ENCODE peak calls at places on chromosomes 11 and 22, in four cellular contexts. K is heart right ventricle, Q is esophagus muscularis mucosa, G is CD14-positive monocyte. Z is an unnamed sample.

GRCh38 chr22:49566141-49566541 is 261.5 kb downstream of the BRD1 start:
- DNase-seq in K (no peak), Q (no peak), G (no peak), Z (peak; percentile 73)

GRCh38 chr22:38487946-38488345 is 18.2 kb downstream of the DDX17 start:
- DNase-seq in K (no peak), Q (no peak), G (no peak), Z (no peak)

GRCh38 chr22:22878211-22878570 is 9.4 kb upstream of the IGLL5 start:
- DNase-seq in K (no peak), Q (no peak), G (no peak), Z (no peak)

GRCh38 chr11:92511522-92512203 is 287.0 kb downstream of the FAT3 start:
- DNase-seq in K (no peak), Q (no peak), G (no peak), Z (no peak)

GRCh38 chr11:67345247-67345948 is 7.9 kb downstream of the POLD4 start:
- DNase-seq in K (no peak), Q (no peak), G (no peak), Z (no peak)

GRCh38 chr11:122646549-122647340 is 8.8 kb upstream of the UBASH3B start:
- DNase-seq in K (no peak), Q (no peak), G (no peak), Z (no peak)

GRCh38 chr11:57001674-57002401 is 13.1 kb downstream of the OR5AK2 start:
- DNase-seq in K (no peak), Q (no peak), G (no peak), Z (no peak)

GRCh38 chr11:56932572-56933235 is 56.0 kb upstream of the OR5AK2 start:
- DNase-seq in K (no peak), Q (no peak), G (no peak), Z (no peak)

GRCh38 chr11:33696411-33696810 is 4.2 kb downstream of the C11orf91 start:
- DNase-seq in K (no peak), Q (no peak), G (no peak), Z (no peak)

GRCh38 chr11:58609723-58610122 is 12.7 kb upstream of the CNTF start:
- DNase-seq in K (no peak), Q (no peak), G (no peak), Z (no peak)

GRCh38 chr11:114606003-114606801 is 10.6 kb upstream of the NXPE4 start:
- DNase-seq in K (no peak), Q (peak; percentile 66), G (no peak), Z (no peak)

GRCh38 chr22:42919199-42919598 is 62.1 kb upstream of the ARFGAP3 start:
- DNase-seq in K (no peak), Q (no peak), G (no peak), Z (no peak)

GRCh38 chr11:13567551-13567950 is 71.8 kb upstream of the PTH start:
- DNase-seq in K (no peak), Q (no peak), G (no peak), Z (no peak)

GRCh38 chr11:13561860-13562259 is 66.1 kb upstream of the PTH start:
- DNase-seq in K (no peak), Q (no peak), G (no peak), Z (no peak)
- TF ChIP-seq CTCF in K (no peak), Q (no peak), G (no peak), Z (no peak)

DNA sequence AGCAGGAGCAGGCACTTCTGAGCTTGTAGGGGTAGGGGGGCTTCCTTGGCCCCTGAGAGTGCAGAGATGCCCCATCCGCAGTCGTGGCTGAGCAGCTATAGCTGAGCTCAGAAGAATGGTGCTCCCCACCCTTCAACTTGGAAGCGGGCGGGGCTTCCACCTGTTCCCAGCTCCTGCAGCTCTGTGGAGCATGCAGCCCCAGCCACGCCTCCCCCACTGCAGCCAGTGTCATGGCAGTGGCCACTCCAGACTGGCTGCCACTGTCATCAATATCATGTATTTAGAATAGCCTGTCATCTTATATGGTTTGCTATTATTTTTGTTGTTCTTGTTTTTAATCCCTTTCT is 213.1 kb downstream of the LRRC4C start:
- DNase-seq in K (no peak), Q (no peak), G (no peak), Z (no peak)
- TF ChIP-seq CTCF in K (no peak), Q (no peak), G (no peak), Z (no peak)

GRCh38 chr11:614091-614582 is 1.6 kb downstream of the IRF7 start:
- DNase-seq in K (no peak), Q (no peak), G (peak; percentile 50), Z (no peak)

GRCh38 chr11:613369-613968 is 2.3 kb downstream of the IRF7 start:
- DNase-seq in K (peak; percentile 61), Q (no peak), G (peak; percentile 90), Z (peak; percentile 95)

GRCh38 chr11:611001-611996 is 4.5 kb downstream of the IRF7 start:
- DNase-seq in K (no peak), Q (no peak), G (peak; percentile 43), Z (no peak)

GRCh38 chr11:612961-613300 is 2.8 kb downstream of the IRF7 start:
- DNase-seq in K (no peak), Q (no peak), G (peak; percentile 46), Z (no peak)

DNA sequence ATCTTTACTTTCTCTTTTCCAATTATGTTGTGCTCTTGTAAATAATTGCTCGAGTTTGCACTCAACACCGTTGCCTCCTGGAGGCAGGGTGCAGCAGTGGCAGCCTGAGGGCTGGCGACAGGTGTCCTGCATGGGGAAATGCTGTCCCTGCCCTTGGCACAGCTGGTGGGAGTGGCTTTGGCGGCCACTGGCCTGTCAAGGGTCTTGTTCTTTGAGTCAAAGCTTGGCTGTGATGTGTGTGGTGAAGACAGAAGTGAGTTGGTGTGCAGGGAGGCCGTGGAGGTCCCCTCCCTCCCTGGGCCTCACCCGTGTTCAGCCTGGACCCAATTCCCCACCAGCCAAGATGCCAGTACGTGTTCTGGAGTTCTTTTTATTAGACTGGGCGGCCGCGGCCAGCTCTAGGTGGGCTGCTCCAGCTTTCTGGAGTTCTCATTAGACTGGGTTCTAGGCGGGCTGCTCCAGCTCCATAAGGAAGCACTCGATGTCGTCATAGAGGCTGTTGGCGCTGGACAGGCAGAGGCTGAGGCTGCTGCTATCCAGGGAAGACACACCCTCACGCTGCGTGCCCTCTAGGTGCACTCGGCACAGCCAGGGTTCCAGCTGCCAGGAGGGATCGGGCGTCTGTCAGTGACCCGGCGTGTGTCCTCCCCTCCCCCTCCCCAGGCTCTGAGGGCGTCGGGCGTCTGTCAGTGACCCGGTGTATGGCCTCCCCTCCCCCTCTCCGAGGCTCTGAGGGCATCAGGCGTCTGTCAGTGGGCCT is 3.4 kb downstream of the IRF7 start:
- DNase-seq in K (no peak), Q (no peak), G (peak; percentile 44), Z (peak; percentile 93)
- TF ChIP-seq CTCF in K (no peak), Q (no peak), G (peak; percentile 27), Z (peak; percentile 49)

GRCh38 chr11:94956963-94957362 is 16.4 kb downstream of the CWC15 start:
- DNase-seq in K (no peak), Q (no peak), G (no peak), Z (no peak)

GRCh38 chr11:94960488-94960887 is 12.9 kb downstream of the CWC15 start:
- DNase-seq in K (no peak), Q (no peak), G (no peak), Z (no peak)

GRCh38 chr11:94959179-94959578 is 14.2 kb downstream of the CWC15 start:
- DNase-seq in K (no peak), Q (no peak), G (no peak), Z (no peak)

GRCh38 chr11:94961255-94961654 is 12.1 kb downstream of the CWC15 start:
- DNase-seq in K (no peak), Q (no peak), G (no peak), Z (no peak)

GRCh38 chr11:94958118-94958517 is 15.2 kb downstream of the CWC15 start:
- DNase-seq in K (no peak), Q (no peak), G (no peak), Z (no peak)
- TF ChIP-seq CTCF in K (no peak), Q (no peak), G (no peak), Z (no peak)

DNA sequence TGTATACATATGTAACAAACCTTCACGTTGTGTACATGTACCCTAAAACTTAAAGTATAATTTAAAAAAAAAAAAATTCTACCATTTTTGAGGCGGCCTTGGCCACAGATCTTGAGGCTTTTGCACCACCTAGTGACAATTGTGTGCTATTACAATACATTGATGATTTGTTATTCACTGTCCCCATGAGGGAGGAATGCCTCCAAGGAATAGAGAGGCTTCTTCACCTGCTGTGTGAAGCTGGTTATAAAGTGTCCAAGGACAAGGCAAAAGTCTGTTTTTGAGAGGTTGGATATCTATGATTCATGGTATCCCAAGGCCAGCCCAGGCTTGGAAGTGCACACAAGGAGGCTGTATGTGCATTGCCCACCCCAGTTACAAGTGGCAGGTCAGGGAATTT is 30.7 kb downstream of the SLC22A25 start:
- DNase-seq in K (no peak), Q (no peak), G (no peak), Z (no peak)
- TF ChIP-seq CTCF in K (peak; percentile 57), Q (peak; percentile 25), G (peak; percentile 70), Z (peak; percentile 77)

GRCh38 chr22:27331526-27332281 is 469.9 kb downstream of the MN1 start:
- DNase-seq in K (peak; percentile 26), Q (peak; percentile 88), G (no peak), Z (no peak)
- TF ChIP-seq CTCF in K (peak; percentile 48), Q (peak; percentile 47), G (peak; percentile 22), Z (peak; percentile 73)

GRCh38 chr11:37657645-37658044 is 1059.6 kb upstream of the RAG2 start:
- DNase-seq in K (no peak), Q (no peak), G (no peak), Z (no peak)
- TF ChIP-seq CTCF in K (peak; percentile 27), Q (peak; percentile 24), G (no peak), Z (peak; percentile 90)

GRCh38 chr11:95699631-95700470 is 89.7 kb downstream of the FAM76B start:
- DNase-seq in K (no peak), Q (no peak), G (no peak), Z (no peak)

GRCh38 chr11:95695181-95695580 is 94.4 kb downstream of the FAM76B start:
- DNase-seq in K (no peak), Q (no peak), G (no peak), Z (no peak)

GRCh38 chr11:95700471-95700817 is 89.1 kb downstream of the FAM76B start:
- DNase-seq in K (no peak), Q (no peak), G (no peak), Z (no peak)

GRCh38 chr11:95697614-95698408 is 91.8 kb downstream of the FAM76B start:
- DNase-seq in K (peak; percentile 6), Q (no peak), G (no peak), Z (no peak)

GRCh38 chr11:95698939-95699562 is 90.5 kb downstream of the FAM76B start:
- DNase-seq in K (no peak), Q (no peak), G (no peak), Z (no peak)
- TF ChIP-seq CTCF in K (no peak), Q (no peak), G (no peak), Z (no peak)

Z was measured in chondrocyte.